ENCODE peak calls at places on chromosomes 11 and 22, in five cellular contexts. W, V, D, P and I are unnamed samples.

GRCh38 chr11:122721201-122721963 is 65.9 kb downstream of the UBASH3B start:
- DNase-seq in W (no peak), V (no peak), D (no peak), P (no peak), I (no peak)

GRCh38 chr11:30878400-30878799 is 292.2 kb upstream of the MPPED2 start:
- DNase-seq in W (no peak), V (no peak), D (no peak), P (no peak), I (no peak)

GRCh38 chr11:94151903-94152677 is 23.4 kb downstream of the PANX1 start:
- DNase-seq in W (no peak), V (no peak), D (no peak), P (no peak), I (no peak)

GRCh38 chr11:225734-226453 is 10.2 kb downstream of the SIRT3 start:
- DNase-seq in W (peak), V (no peak), D (no peak), P (no peak), I (no peak)

GRCh38 chr11:96905084-96905641 is 515.4 kb downstream of the JRKL start:
- DNase-seq in W (no peak), V (no peak), D (no peak), P (no peak), I (no peak)

GRCh38 chr11:117591316-117592039 is 205.5 kb downstream of the DSCAML1 start:
- DNase-seq in W (no peak), V (no peak), D (no peak), P (no peak), I (no peak)

GRCh38 chr22:19961868-19962245 is 20.2 kb upstream of the TXNRD2 start:
- DNase-seq in W (no peak), V (no peak), D (no peak), P (no peak), I (no peak)

GRCh38 chr22:50114221-50114981 is 24.6 kb downstream of the MOV10L1 start:
- DNase-seq in W (no peak), V (no peak), D (peak), P (no peak), I (no peak)

GRCh38 chr22:20155330-20156041 is 4.6 kb upstream of the CCDC188 start:
- DNase-seq in W (peak), V (no peak), D (peak), P (no peak), I (peak)

GRCh38 chr11:129298990-129299389 is 76.7 kb upstream of the BARX2 start:
- DNase-seq in W (no peak), V (no peak), D (no peak), P (no peak), I (no peak)

GRCh38 chr11:129640671-129641070 is 175.0 kb upstream of the TMEM45B start:
- DNase-seq in W (no peak), V (no peak), D (no peak), P (no peak), I (no peak)